ENCODE peak calls at places on chromosomes 7 and 10, in eight cellular contexts. One of them, this sample, is unnamed. For H3K36me3, the result is how much of the 10 kb centered on the place peaks cover.

GRCh38 chr10:24150853-24151252 is 58.1 kb upstream of the KIAA1217 start:
- DNase-seq in IMR-90: no peak
- DNase-seq in tibial nerve: no peak
- DNase-seq in heart left ventricle: no peak
- DNase-seq in hepatocyte: no peak
- DNase-seq in left lung: no peak
- DNase-seq in brain microvascular endothelial cell: no peak
- DNase-seq in heart right ventricle: no peak
- DNase-seq in this sample: no peak

GRCh38 chr10:114245128-114245791 is 6.2 kb downstream of the VWA2 start:
- DNase-seq in IMR-90: no peak
- DNase-seq in tibial nerve: no peak
- DNase-seq in heart left ventricle: no peak
- DNase-seq in hepatocyte: peak
- DNase-seq in left lung: no peak
- DNase-seq in brain microvascular endothelial cell: no peak
- DNase-seq in heart right ventricle: no peak
- DNase-seq in this sample: no peak

GRCh38 chr7:90232440-90232839 is 12.5 kb upstream of the CFAP69 start:
- DNase-seq in IMR-90: no peak
- DNase-seq in tibial nerve: no peak
- DNase-seq in heart left ventricle: no peak
- DNase-seq in hepatocyte: no peak
- DNase-seq in left lung: no peak
- DNase-seq in brain microvascular endothelial cell: no peak
- DNase-seq in heart right ventricle: no peak
- DNase-seq in this sample: no peak

GRCh38 chr10:73908853-73909611 is 1.9 kb upstream of the PLAU start:
- DNase-seq in IMR-90: peak
- DNase-seq in tibial nerve: no peak
- DNase-seq in heart left ventricle: peak
- DNase-seq in hepatocyte: peak
- DNase-seq in left lung: no peak
- DNase-seq in brain microvascular endothelial cell: peak
- DNase-seq in heart right ventricle: no peak
- DNase-seq in this sample: peak

GRCh38 chr10:70542565-70542938 is 60.0 kb downstream of the PRF1 start:
- DNase-seq in IMR-90: peak
- DNase-seq in tibial nerve: no peak
- DNase-seq in heart left ventricle: no peak
- DNase-seq in hepatocyte: no peak
- DNase-seq in left lung: no peak
- DNase-seq in brain microvascular endothelial cell: no peak
- DNase-seq in heart right ventricle: no peak
- DNase-seq in this sample: no peak

GRCh38 chr10:78307576-78307975 is 273.9 kb downstream of the RPS24 start:
- DNase-seq in IMR-90: no peak
- DNase-seq in tibial nerve: no peak
- DNase-seq in heart left ventricle: no peak
- DNase-seq in hepatocyte: no peak
- DNase-seq in left lung: no peak
- DNase-seq in brain microvascular endothelial cell: no peak
- DNase-seq in heart right ventricle: no peak
- DNase-seq in this sample: no peak

GRCh38 chr10:114083040-114083439 is 39.4 kb downstream of the ADRB1 start:
- DNase-seq in IMR-90: no peak
- DNase-seq in tibial nerve: no peak
- DNase-seq in heart left ventricle: no peak
- DNase-seq in hepatocyte: no peak
- DNase-seq in left lung: no peak
- DNase-seq in brain microvascular endothelial cell: no peak
- DNase-seq in heart right ventricle: no peak
- DNase-seq in this sample: no peak

GRCh38 chr7:2196381-2197378 is 36.1 kb downstream of the MAD1L1 start:
- DNase-seq in IMR-90: no peak
- DNase-seq in tibial nerve: no peak
- DNase-seq in heart left ventricle: peak
- DNase-seq in hepatocyte: no peak
- DNase-seq in left lung: no peak
- DNase-seq in brain microvascular endothelial cell: no peak
- DNase-seq in heart right ventricle: no peak
- DNase-seq in this sample: no peak

GRCh38 chr10:17921378-17921777 is 30.3 kb upstream of the SLC39A12 start:
- DNase-seq in IMR-90: no peak
- DNase-seq in tibial nerve: no peak
- DNase-seq in heart left ventricle: no peak
- DNase-seq in hepatocyte: no peak
- DNase-seq in left lung: no peak
- DNase-seq in brain microvascular endothelial cell: no peak
- DNase-seq in heart right ventricle: no peak
- DNase-seq in this sample: no peak

GRCh38 chr7:114130860-114131259 is 212.1 kb upstream of the PPP1R3A start:
- DNase-seq in IMR-90: no peak
- DNase-seq in tibial nerve: no peak
- DNase-seq in heart left ventricle: no peak
- DNase-seq in hepatocyte: no peak
- DNase-seq in left lung: no peak
- DNase-seq in brain microvascular endothelial cell: no peak
- DNase-seq in heart right ventricle: no peak
- DNase-seq in this sample: no peak

GRCh38 chr7:71824356-71824755 is 587.8 kb downstream of the CALN1 start:
- DNase-seq in IMR-90: no peak
- DNase-seq in tibial nerve: no peak
- DNase-seq in heart left ventricle: peak
- DNase-seq in hepatocyte: no peak
- DNase-seq in left lung: no peak
- DNase-seq in brain microvascular endothelial cell: peak
- DNase-seq in heart right ventricle: no peak
- DNase-seq in this sample: no peak

GRCh38 chr10:103241262-103242011 is 4.2 kb upstream of the RPEL1 start:
- DNase-seq in IMR-90: peak
- DNase-seq in tibial nerve: no peak
- DNase-seq in heart left ventricle: no peak
- DNase-seq in hepatocyte: peak
- DNase-seq in left lung: peak
- DNase-seq in brain microvascular endothelial cell: peak
- DNase-seq in heart right ventricle: no peak
- DNase-seq in this sample: no peak

GRCh38 chr10:118840776-118841468 is 86.2 kb upstream of the CACUL1 start:
- DNase-seq in IMR-90: no peak
- DNase-seq in tibial nerve: no peak
- DNase-seq in heart left ventricle: no peak
- DNase-seq in hepatocyte: no peak
- DNase-seq in left lung: no peak
- DNase-seq in brain microvascular endothelial cell: no peak
- DNase-seq in heart right ventricle: no peak
- DNase-seq in this sample: no peak

GRCh38 chr7:127710635-127711034 is 58.6 kb downstream of the SND1 start:
- DNase-seq in IMR-90: no peak
- DNase-seq in tibial nerve: no peak
- DNase-seq in heart left ventricle: no peak
- DNase-seq in hepatocyte: no peak
- DNase-seq in left lung: no peak
- DNase-seq in brain microvascular endothelial cell: no peak
- DNase-seq in heart right ventricle: no peak
- DNase-seq in this sample: no peak

GRCh38 chr7:127711872-127712271 is 59.9 kb downstream of the SND1 start:
- DNase-seq in IMR-90: no peak
- DNase-seq in tibial nerve: no peak
- DNase-seq in heart left ventricle: no peak
- DNase-seq in hepatocyte: no peak
- DNase-seq in left lung: no peak
- DNase-seq in brain microvascular endothelial cell: no peak
- DNase-seq in heart right ventricle: no peak
- DNase-seq in this sample: no peak

GRCh38 chr7:127713758-127714157 is 61.8 kb downstream of the SND1 start:
- DNase-seq in IMR-90: no peak
- DNase-seq in tibial nerve: no peak
- DNase-seq in heart left ventricle: peak
- DNase-seq in hepatocyte: no peak
- DNase-seq in left lung: no peak
- DNase-seq in brain microvascular endothelial cell: no peak
- DNase-seq in heart right ventricle: no peak
- DNase-seq in this sample: no peak

GRCh38 chr7:127715272-127715671 is 63.3 kb downstream of the SND1 start:
- DNase-seq in IMR-90: no peak
- DNase-seq in tibial nerve: no peak
- DNase-seq in heart left ventricle: no peak
- DNase-seq in hepatocyte: no peak
- DNase-seq in left lung: no peak
- DNase-seq in brain microvascular endothelial cell: no peak
- DNase-seq in heart right ventricle: no peak
- DNase-seq in this sample: no peak

DNA sequence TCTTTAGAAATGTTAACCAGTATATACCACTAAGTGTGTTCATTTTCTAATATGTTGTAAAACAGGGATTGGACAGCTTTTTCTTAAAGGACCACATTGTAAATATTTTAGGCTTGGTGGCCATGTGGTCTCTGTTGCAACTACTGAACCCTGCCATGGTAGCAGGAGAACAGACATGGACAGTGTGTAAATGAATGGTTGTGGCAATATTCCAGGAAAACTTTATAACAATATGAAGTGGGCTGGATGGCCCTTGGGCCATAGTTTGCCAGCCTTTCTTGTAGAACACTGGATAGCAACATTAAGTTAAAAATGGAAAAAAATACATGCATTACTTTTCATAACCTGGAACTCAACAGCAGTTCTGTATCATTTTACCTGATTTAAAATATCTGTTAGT is 61.0 kb downstream of the SND1 start:
- DNase-seq in IMR-90: no peak
- DNase-seq in tibial nerve: no peak
- DNase-seq in heart left ventricle: no peak
- DNase-seq in hepatocyte: no peak
- DNase-seq in left lung: no peak
- DNase-seq in brain microvascular endothelial cell: no peak
- DNase-seq in heart right ventricle: no peak
- DNase-seq in this sample: no peak
- H3K36me3 ChIP-seq in IMR-90: under half
- H3K36me3 ChIP-seq in tibial nerve: under half
- H3K36me3 ChIP-seq in heart left ventricle: under half
- H3K36me3 ChIP-seq in hepatocyte: under half
- H3K36me3 ChIP-seq in left lung: half or more
- H3K36me3 ChIP-seq in brain microvascular endothelial cell: under half
- H3K36me3 ChIP-seq in heart right ventricle: under half
- H3K36me3 ChIP-seq in this sample: under half

GRCh38 chr7:76047811-76048667 is at the start of the genes MDH2 and STYXL1:
- DNase-seq in IMR-90: peak
- DNase-seq in tibial nerve: peak
- DNase-seq in heart left ventricle: peak
- DNase-seq in hepatocyte: peak
- DNase-seq in left lung: peak
- DNase-seq in brain microvascular endothelial cell: peak
- DNase-seq in heart right ventricle: peak
- DNase-seq in this sample: peak
- H3K36me3 ChIP-seq in IMR-90: under half
- H3K36me3 ChIP-seq in tibial nerve: under half
- H3K36me3 ChIP-seq in heart left ventricle: under half
- H3K36me3 ChIP-seq in hepatocyte: under half
- H3K36me3 ChIP-seq in left lung: under half
- H3K36me3 ChIP-seq in brain microvascular endothelial cell: under half
- H3K36me3 ChIP-seq in heart right ventricle: under half
- H3K36me3 ChIP-seq in this sample: under half

GRCh38 chr7:260441-261281 is 29.3 kb upstream of the FOXL3 start:
- DNase-seq in IMR-90: no peak
- DNase-seq in tibial nerve: peak
- DNase-seq in heart left ventricle: peak
- DNase-seq in hepatocyte: no peak
- DNase-seq in left lung: peak
- DNase-seq in brain microvascular endothelial cell: no peak
- DNase-seq in heart right ventricle: no peak
- DNase-seq in this sample: no peak
- H3K36me3 ChIP-seq in IMR-90: half or more
- H3K36me3 ChIP-seq in tibial nerve: half or more
- H3K36me3 ChIP-seq in heart left ventricle: half or more
- H3K36me3 ChIP-seq in hepatocyte: under half
- H3K36me3 ChIP-seq in left lung: half or more
- H3K36me3 ChIP-seq in brain microvascular endothelial cell: under half
- H3K36me3 ChIP-seq in heart right ventricle: under half
- H3K36me3 ChIP-seq in this sample: under half

GRCh38 chr7:158647475-158647792 is 57.2 kb downstream of the NCAPG2 start:
- DNase-seq in IMR-90: no peak
- DNase-seq in tibial nerve: no peak
- DNase-seq in heart left ventricle: no peak
- DNase-seq in hepatocyte: no peak
- DNase-seq in left lung: no peak
- DNase-seq in brain microvascular endothelial cell: no peak
- DNase-seq in heart right ventricle: no peak
- DNase-seq in this sample: no peak

GRCh38 chr7:158649279-158649678 is 55.3 kb downstream of the NCAPG2 start:
- DNase-seq in IMR-90: peak
- DNase-seq in tibial nerve: no peak
- DNase-seq in heart left ventricle: no peak
- DNase-seq in hepatocyte: peak
- DNase-seq in left lung: no peak
- DNase-seq in brain microvascular endothelial cell: peak
- DNase-seq in heart right ventricle: no peak
- DNase-seq in this sample: no peak

GRCh38 chr7:158648168-158648567 is 56.4 kb downstream of the NCAPG2 start:
- DNase-seq in IMR-90: no peak
- DNase-seq in tibial nerve: no peak
- DNase-seq in heart left ventricle: no peak
- DNase-seq in hepatocyte: no peak
- DNase-seq in left lung: no peak
- DNase-seq in brain microvascular endothelial cell: no peak
- DNase-seq in heart right ventricle: no peak
- DNase-seq in this sample: no peak

GRCh38 chr7:158646766-158647474 is 57.7 kb downstream of the NCAPG2 start:
- DNase-seq in IMR-90: no peak
- DNase-seq in tibial nerve: no peak
- DNase-seq in heart left ventricle: no peak
- DNase-seq in hepatocyte: no peak
- DNase-seq in left lung: no peak
- DNase-seq in brain microvascular endothelial cell: no peak
- DNase-seq in heart right ventricle: no peak
- DNase-seq in this sample: no peak

DNA sequence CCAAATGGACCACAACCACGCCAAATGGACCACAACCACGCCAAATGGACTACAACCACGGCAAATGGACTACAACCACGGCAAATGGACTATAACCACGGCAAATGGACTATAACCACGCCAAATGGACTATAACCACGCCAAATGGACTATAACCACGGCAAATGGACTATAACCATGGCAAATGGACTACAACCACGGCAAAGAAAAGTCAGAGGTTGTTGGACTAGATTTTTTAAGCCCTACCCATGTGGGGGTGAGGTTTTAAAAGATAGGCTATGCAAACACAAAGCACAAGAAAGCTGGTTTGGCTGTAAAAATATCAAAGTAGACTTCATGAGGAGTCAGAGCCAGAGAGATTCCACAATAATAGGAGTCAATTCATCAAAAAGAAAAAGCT is 55.8 kb downstream of the NCAPG2 start:
- DNase-seq in IMR-90: no peak
- DNase-seq in tibial nerve: no peak
- DNase-seq in heart left ventricle: no peak
- DNase-seq in hepatocyte: no peak
- DNase-seq in left lung: no peak
- DNase-seq in brain microvascular endothelial cell: no peak
- DNase-seq in heart right ventricle: no peak
- DNase-seq in this sample: no peak
- H3K36me3 ChIP-seq in IMR-90: under half
- H3K36me3 ChIP-seq in tibial nerve: under half
- H3K36me3 ChIP-seq in heart left ventricle: under half
- H3K36me3 ChIP-seq in hepatocyte: under half
- H3K36me3 ChIP-seq in left lung: half or more
- H3K36me3 ChIP-seq in brain microvascular endothelial cell: under half
- H3K36me3 ChIP-seq in heart right ventricle: under half
- H3K36me3 ChIP-seq in this sample: under half

This sample was measured in effector memory CD4-positive, alpha-beta T cell.